ENCODE peak calls at places on chromosomes 7 and 10, in nine cellular contexts. One of them, this sample, is unnamed.

GRCh38 chr7:158695726-158696452 is 8.7 kb downstream of the NCAPG2 start:
- DNase-seq in transverse colon: peak
- DNase-seq in tibial nerve: peak
- DNase-seq in A549: peak
- DNase-seq in SK-N-SH: peak
- DNase-seq in sigmoid colon: peak
- DNase-seq in K562: peak
- DNase-seq in HepG2: peak
- DNase-seq in stomach: peak
- DNase-seq in this sample: peak

GRCh38 chr7:159028456-159029401 is 115.9 kb downstream of the VIPR2 start:
- DNase-seq in transverse colon: peak
- DNase-seq in tibial nerve: peak
- DNase-seq in A549: no peak
- DNase-seq in SK-N-SH: no peak
- DNase-seq in sigmoid colon: peak
- DNase-seq in K562: no peak
- DNase-seq in HepG2: no peak
- DNase-seq in stomach: peak
- DNase-seq in this sample: no peak

GRCh38 chr7:130881799-130882141 is 147.8 kb upstream of the KLF14 start:
- DNase-seq in transverse colon: no peak
- DNase-seq in tibial nerve: no peak
- DNase-seq in A549: no peak
- DNase-seq in SK-N-SH: no peak
- DNase-seq in sigmoid colon: no peak
- DNase-seq in K562: no peak
- DNase-seq in HepG2: no peak
- DNase-seq in stomach: no peak
- DNase-seq in this sample: no peak

GRCh38 chr10:68284007-68284406 is 47.9 kb upstream of the HNRNPH3 start:
- DNase-seq in transverse colon: no peak
- DNase-seq in tibial nerve: no peak
- DNase-seq in A549: no peak
- DNase-seq in SK-N-SH: no peak
- DNase-seq in sigmoid colon: no peak
- DNase-seq in K562: no peak
- DNase-seq in HepG2: no peak
- DNase-seq in stomach: no peak
- DNase-seq in this sample: no peak

GRCh38 chr7:50353201-50353600 is 48.7 kb downstream of the IKZF1 start:
- DNase-seq in transverse colon: no peak
- DNase-seq in tibial nerve: no peak
- DNase-seq in A549: no peak
- DNase-seq in SK-N-SH: no peak
- DNase-seq in sigmoid colon: no peak
- DNase-seq in K562: no peak
- DNase-seq in HepG2: no peak
- DNase-seq in stomach: no peak
- DNase-seq in this sample: no peak

GRCh38 chr7:78760620-78761355 is 692.7 kb downstream of the MAGI2 start:
- DNase-seq in transverse colon: no peak
- DNase-seq in tibial nerve: no peak
- DNase-seq in A549: no peak
- DNase-seq in SK-N-SH: no peak
- DNase-seq in sigmoid colon: no peak
- DNase-seq in K562: no peak
- DNase-seq in HepG2: no peak
- DNase-seq in stomach: no peak
- DNase-seq in this sample: no peak

GRCh38 chr7:72025381-72025960 is 386.7 kb downstream of the CALN1 start:
- DNase-seq in transverse colon: no peak
- DNase-seq in tibial nerve: no peak
- DNase-seq in A549: no peak
- DNase-seq in SK-N-SH: no peak
- DNase-seq in sigmoid colon: no peak
- DNase-seq in K562: no peak
- DNase-seq in HepG2: no peak
- DNase-seq in stomach: no peak
- DNase-seq in this sample: no peak

GRCh38 chr7:54932818-54933543 is 85.8 kb upstream of the EGFR start:
- DNase-seq in transverse colon: peak
- DNase-seq in tibial nerve: peak
- DNase-seq in A549: peak
- DNase-seq in SK-N-SH: peak
- DNase-seq in sigmoid colon: peak
- DNase-seq in K562: no peak
- DNase-seq in HepG2: peak
- DNase-seq in stomach: peak
- DNase-seq in this sample: peak

GRCh38 chr7:92835851-92836488 is 403 bp downstream of the CDK6 start:
- DNase-seq in transverse colon: peak
- DNase-seq in tibial nerve: peak
- DNase-seq in A549: peak
- DNase-seq in SK-N-SH: peak
- DNase-seq in sigmoid colon: peak
- DNase-seq in K562: peak
- DNase-seq in HepG2: peak
- DNase-seq in stomach: peak
- DNase-seq in this sample: peak

GRCh38 chr10:87875929-87876571 is 12.6 kb downstream of the PTEN start:
- DNase-seq in transverse colon: no peak
- DNase-seq in tibial nerve: no peak
- DNase-seq in A549: no peak
- DNase-seq in SK-N-SH: no peak
- DNase-seq in sigmoid colon: no peak
- DNase-seq in K562: no peak
- DNase-seq in HepG2: no peak
- DNase-seq in stomach: no peak
- DNase-seq in this sample: no peak

GRCh38 chr7:69678794-69679103 is 80.5 kb downstream of the AUTS2 start:
- DNase-seq in transverse colon: no peak
- DNase-seq in tibial nerve: no peak
- DNase-seq in A549: no peak
- DNase-seq in SK-N-SH: no peak
- DNase-seq in sigmoid colon: no peak
- DNase-seq in K562: no peak
- DNase-seq in HepG2: no peak
- DNase-seq in stomach: no peak
- DNase-seq in this sample: no peak

GRCh38 chr7:69674701-69675182 is 76.5 kb downstream of the AUTS2 start:
- DNase-seq in transverse colon: no peak
- DNase-seq in tibial nerve: no peak
- DNase-seq in A549: no peak
- DNase-seq in SK-N-SH: no peak
- DNase-seq in sigmoid colon: no peak
- DNase-seq in K562: no peak
- DNase-seq in HepG2: no peak
- DNase-seq in stomach: no peak
- DNase-seq in this sample: no peak

GRCh38 chr7:69677054-69677847 is 79.0 kb downstream of the AUTS2 start:
- DNase-seq in transverse colon: no peak
- DNase-seq in tibial nerve: no peak
- DNase-seq in A549: peak
- DNase-seq in SK-N-SH: no peak
- DNase-seq in sigmoid colon: no peak
- DNase-seq in K562: no peak
- DNase-seq in HepG2: no peak
- DNase-seq in stomach: no peak
- DNase-seq in this sample: no peak

GRCh38 chr7:69677905-69678793 is 79.9 kb downstream of the AUTS2 start:
- DNase-seq in transverse colon: no peak
- DNase-seq in tibial nerve: no peak
- DNase-seq in A549: no peak
- DNase-seq in SK-N-SH: no peak
- DNase-seq in sigmoid colon: no peak
- DNase-seq in K562: no peak
- DNase-seq in HepG2: no peak
- DNase-seq in stomach: no peak
- DNase-seq in this sample: no peak

GRCh38 chr7:69676247-69676646 is 78.0 kb downstream of the AUTS2 start:
- DNase-seq in transverse colon: no peak
- DNase-seq in tibial nerve: no peak
- DNase-seq in A549: no peak
- DNase-seq in SK-N-SH: no peak
- DNase-seq in sigmoid colon: no peak
- DNase-seq in K562: no peak
- DNase-seq in HepG2: no peak
- DNase-seq in stomach: no peak
- DNase-seq in this sample: no peak
- TF ChIP-seq CTCF in transverse colon: no peak
- TF ChIP-seq CTCF in tibial nerve: no peak
- TF ChIP-seq CTCF in A549: no peak
- TF ChIP-seq CTCF in SK-N-SH: no peak
- TF ChIP-seq CTCF in sigmoid colon: no peak
- TF ChIP-seq CTCF in K562: no peak
- TF ChIP-seq CTCF in HepG2: no peak
- TF ChIP-seq CTCF in stomach: no peak
- TF ChIP-seq CTCF in this sample: no peak

GRCh38 chr10:132145521-132146185 is 41.1 kb upstream of the DPYSL4 start:
- DNase-seq in transverse colon: no peak
- DNase-seq in tibial nerve: no peak
- DNase-seq in A549: no peak
- DNase-seq in SK-N-SH: no peak
- DNase-seq in sigmoid colon: no peak
- DNase-seq in K562: no peak
- DNase-seq in HepG2: no peak
- DNase-seq in stomach: no peak
- DNase-seq in this sample: no peak
- TF ChIP-seq EP300 in transverse colon: no peak
- TF ChIP-seq EP300 in tibial nerve: no peak
- TF ChIP-seq EP300 in A549: no peak
- TF ChIP-seq EP300 in SK-N-SH: no peak
- TF ChIP-seq EP300 in sigmoid colon: no peak
- TF ChIP-seq EP300 in K562: no peak
- TF ChIP-seq EP300 in HepG2: no peak
- TF ChIP-seq EP300 in stomach: no peak
- TF ChIP-seq EP300 in this sample: no peak

DNA sequence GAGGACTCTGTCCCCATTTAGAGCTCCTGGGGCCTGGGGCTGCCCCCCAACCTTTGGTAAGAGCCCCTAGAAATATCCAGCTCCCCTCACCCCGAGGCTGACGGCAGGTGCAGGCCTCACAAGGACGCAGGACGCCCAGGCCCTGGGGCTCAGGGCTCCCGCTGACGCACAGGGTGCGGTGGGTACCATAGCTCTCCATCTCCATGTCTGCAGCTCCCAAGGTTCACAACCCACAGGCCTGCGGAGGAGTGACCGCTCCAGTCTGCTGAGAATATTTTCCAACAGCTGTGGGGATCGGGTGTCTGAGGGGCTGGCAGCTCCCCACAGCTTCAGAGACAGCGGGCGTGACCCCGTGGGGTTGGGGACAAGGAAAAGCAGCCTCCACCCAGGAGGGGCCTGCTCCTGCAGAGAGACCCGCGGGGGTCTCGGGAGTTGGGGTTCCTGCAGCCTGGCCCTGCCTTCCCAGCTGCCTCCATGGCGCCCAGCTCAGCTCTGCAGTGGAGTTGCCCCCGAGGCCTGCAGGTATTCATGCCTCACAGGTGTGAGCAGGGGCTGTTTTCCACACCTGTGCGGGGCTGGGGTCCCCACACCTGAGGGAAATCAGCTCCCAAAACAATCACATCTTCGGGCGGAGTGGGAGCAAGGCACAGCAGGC is 52.5 kb upstream of the PDGFA start:
- DNase-seq in transverse colon: no peak
- DNase-seq in tibial nerve: no peak
- DNase-seq in A549: no peak
- DNase-seq in SK-N-SH: no peak
- DNase-seq in sigmoid colon: no peak
- DNase-seq in K562: no peak
- DNase-seq in HepG2: no peak
- DNase-seq in stomach: no peak
- DNase-seq in this sample: no peak
- H3K27ac ChIP-seq in transverse colon: no peak
- H3K27ac ChIP-seq in tibial nerve: no peak
- H3K27ac ChIP-seq in A549: no peak
- H3K27ac ChIP-seq in SK-N-SH: no peak
- H3K27ac ChIP-seq in sigmoid colon: no peak
- H3K27ac ChIP-seq in K562: no peak
- H3K27ac ChIP-seq in HepG2: no peak
- H3K27ac ChIP-seq in stomach: no peak
- H3K27ac ChIP-seq in this sample: no peak

GRCh38 chr7:149635561-149636329 is 137.6 kb downstream of the ZNF467 start:
- DNase-seq in transverse colon: no peak
- DNase-seq in tibial nerve: no peak
- DNase-seq in A549: peak
- DNase-seq in SK-N-SH: no peak
- DNase-seq in sigmoid colon: no peak
- DNase-seq in K562: no peak
- DNase-seq in HepG2: peak
- DNase-seq in stomach: no peak
- DNase-seq in this sample: no peak

GRCh38 chr7:149638566-149639320 is 134.6 kb downstream of the ZNF467 start:
- DNase-seq in transverse colon: no peak
- DNase-seq in tibial nerve: no peak
- DNase-seq in A549: no peak
- DNase-seq in SK-N-SH: no peak
- DNase-seq in sigmoid colon: no peak
- DNase-seq in K562: no peak
- DNase-seq in HepG2: no peak
- DNase-seq in stomach: no peak
- DNase-seq in this sample: no peak

GRCh38 chr7:149637911-149638565 is 135.3 kb downstream of the ZNF467 start:
- DNase-seq in transverse colon: no peak
- DNase-seq in tibial nerve: no peak
- DNase-seq in A549: no peak
- DNase-seq in SK-N-SH: no peak
- DNase-seq in sigmoid colon: no peak
- DNase-seq in K562: no peak
- DNase-seq in HepG2: no peak
- DNase-seq in stomach: no peak
- DNase-seq in this sample: no peak

DNA sequence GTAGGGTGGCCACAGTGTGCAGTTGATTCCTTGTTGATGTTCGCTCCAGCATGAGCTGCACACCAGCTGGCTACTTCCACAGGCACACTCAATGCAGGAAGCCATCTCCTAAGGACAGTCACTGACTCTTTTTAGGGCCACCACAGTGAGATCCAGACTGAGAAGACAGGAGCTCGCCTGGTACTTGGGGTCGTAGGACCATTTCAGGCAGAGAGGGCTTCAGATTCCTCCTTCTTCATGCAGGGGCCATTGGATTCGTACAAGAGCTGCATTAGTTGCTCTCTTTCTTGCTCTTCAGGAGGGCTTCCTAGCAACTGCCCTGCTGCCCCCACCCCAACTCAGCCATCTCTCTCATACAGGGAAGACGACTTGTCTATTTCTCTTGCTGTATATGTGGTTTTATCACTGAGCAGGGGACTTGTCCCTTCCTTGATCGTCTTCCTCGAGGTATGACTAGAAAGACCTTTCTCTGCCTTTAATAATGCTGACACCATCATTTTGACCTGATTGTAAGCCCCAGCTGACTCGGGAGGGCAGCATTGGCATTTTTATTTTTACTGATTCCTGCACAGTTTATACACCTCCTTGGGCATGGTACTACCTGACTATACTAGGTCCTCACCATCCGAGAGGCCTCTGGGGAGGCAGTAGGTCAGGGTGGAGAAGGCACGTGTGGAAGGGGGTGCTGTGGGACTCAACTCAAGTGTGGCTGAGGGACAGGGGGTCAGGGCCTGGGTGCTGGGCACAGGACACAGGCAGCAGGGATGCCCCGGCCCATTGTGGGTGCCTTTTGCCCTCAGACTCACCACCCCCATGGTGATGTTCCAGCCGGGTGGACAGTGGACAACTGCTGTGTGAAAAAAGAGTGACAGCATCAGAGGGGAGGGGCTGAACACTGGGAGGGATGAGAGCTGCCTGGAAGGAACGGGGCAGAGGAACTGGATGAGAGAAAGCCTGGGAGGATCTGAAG is 136.7 kb upstream of the ZNF746 start:
- DNase-seq in transverse colon: no peak
- DNase-seq in tibial nerve: no peak
- DNase-seq in A549: no peak
- DNase-seq in SK-N-SH: no peak
- DNase-seq in sigmoid colon: no peak
- DNase-seq in K562: no peak
- DNase-seq in HepG2: no peak
- DNase-seq in stomach: no peak
- DNase-seq in this sample: no peak
- TF ChIP-seq CTCF in transverse colon: no peak
- TF ChIP-seq CTCF in tibial nerve: no peak
- TF ChIP-seq CTCF in A549: no peak
- TF ChIP-seq CTCF in SK-N-SH: no peak
- TF ChIP-seq CTCF in sigmoid colon: no peak
- TF ChIP-seq CTCF in K562: no peak
- TF ChIP-seq CTCF in HepG2: no peak
- TF ChIP-seq CTCF in stomach: no peak
- TF ChIP-seq CTCF in this sample: no peak